ENCODE peak calls at places on chromosomes 4 and X, in four cellular contexts. One of them, this sample, is unnamed.

GRCh38 chr4:106809083-106809482 is 227.0 kb downstream of the DKK2 start:
- DNase-seq in stimulated activated CD8-positive, alpha-beta memory T cell treated with anti-CD3 and anti-CD28 coated beads, Interleukin-7, amount 100 ng/mL, for 1 hour: no peak
- DNase-seq in transverse colon: no peak
- DNase-seq in AML-193: peak
- DNase-seq in this sample: no peak

GRCh38 chr4:119628281-119629141 is at the start of gene PDE5A:
- DNase-seq in stimulated activated CD8-positive, alpha-beta memory T cell treated with anti-CD3 and anti-CD28 coated beads, Interleukin-7, amount 100 ng/mL, for 1 hour: peak
- DNase-seq in transverse colon: peak
- DNase-seq in AML-193: peak
- DNase-seq in this sample: peak

GRCh38 chr4:163866728-163867313 is 372.3 kb downstream of the TMA16 start:
- DNase-seq in stimulated activated CD8-positive, alpha-beta memory T cell treated with anti-CD3 and anti-CD28 coated beads, Interleukin-7, amount 100 ng/mL, for 1 hour: no peak
- DNase-seq in transverse colon: no peak
- DNase-seq in AML-193: no peak
- DNase-seq in this sample: no peak

GRCh38 chr4:56690393-56690971 is 9.4 kb upstream of the HOPX start:
- DNase-seq in stimulated activated CD8-positive, alpha-beta memory T cell treated with anti-CD3 and anti-CD28 coated beads, Interleukin-7, amount 100 ng/mL, for 1 hour: no peak
- DNase-seq in transverse colon: no peak
- DNase-seq in AML-193: no peak
- DNase-seq in this sample: no peak

GRCh38 chrX:123525131-123525725 is 207.6 kb downstream of the THOC2 start:
- DNase-seq in stimulated activated CD8-positive, alpha-beta memory T cell treated with anti-CD3 and anti-CD28 coated beads, Interleukin-7, amount 100 ng/mL, for 1 hour: no peak
- DNase-seq in transverse colon: no peak
- DNase-seq in AML-193: no peak
- DNase-seq in this sample: no peak

GRCh38 chrX:101303790-101304189 is 12.7 kb upstream of the TAF7L start:
- DNase-seq in stimulated activated CD8-positive, alpha-beta memory T cell treated with anti-CD3 and anti-CD28 coated beads, Interleukin-7, amount 100 ng/mL, for 1 hour: no peak
- DNase-seq in transverse colon: no peak
- DNase-seq in AML-193: no peak
- DNase-seq in this sample: no peak

GRCh38 chr4:126750723-126751122 is 882.0 kb upstream of the INTU start:
- DNase-seq in stimulated activated CD8-positive, alpha-beta memory T cell treated with anti-CD3 and anti-CD28 coated beads, Interleukin-7, amount 100 ng/mL, for 1 hour: no peak
- DNase-seq in transverse colon: no peak
- DNase-seq in AML-193: no peak
- DNase-seq in this sample: no peak

GRCh38 chrX:139930923-139931645 is 1.8 kb downstream of the ATP11C start:
- DNase-seq in stimulated activated CD8-positive, alpha-beta memory T cell treated with anti-CD3 and anti-CD28 coated beads, Interleukin-7, amount 100 ng/mL, for 1 hour: no peak
- DNase-seq in transverse colon: peak
- DNase-seq in AML-193: peak
- DNase-seq in this sample: peak

GRCh38 chr4:106494066-106494465 is 125.5 kb upstream of the GIMD1 start:
- DNase-seq in stimulated activated CD8-positive, alpha-beta memory T cell treated with anti-CD3 and anti-CD28 coated beads, Interleukin-7, amount 100 ng/mL, for 1 hour: no peak
- DNase-seq in transverse colon: no peak
- DNase-seq in AML-193: no peak
- DNase-seq in this sample: no peak

GRCh38 chr4:63296773-63297172 is 1112.5 kb downstream of the TECRL start:
- DNase-seq in stimulated activated CD8-positive, alpha-beta memory T cell treated with anti-CD3 and anti-CD28 coated beads, Interleukin-7, amount 100 ng/mL, for 1 hour: no peak
- DNase-seq in transverse colon: no peak
- DNase-seq in AML-193: no peak
- DNase-seq in this sample: no peak

GRCh38 chr4:30714408-30715031 is 5.6 kb upstream of the PCDH7 start:
- DNase-seq in stimulated activated CD8-positive, alpha-beta memory T cell treated with anti-CD3 and anti-CD28 coated beads, Interleukin-7, amount 100 ng/mL, for 1 hour: no peak
- DNase-seq in transverse colon: peak
- DNase-seq in AML-193: no peak
- DNase-seq in this sample: no peak

GRCh38 chr4:55033296-55033695 is 92.1 kb downstream of the KDR start:
- DNase-seq in stimulated activated CD8-positive, alpha-beta memory T cell treated with anti-CD3 and anti-CD28 coated beads, Interleukin-7, amount 100 ng/mL, for 1 hour: no peak
- DNase-seq in transverse colon: no peak
- DNase-seq in AML-193: no peak
- DNase-seq in this sample: no peak

GRCh38 chr4:13309751-13310150 is 174.4 kb downstream of the RAB28 start:
- DNase-seq in stimulated activated CD8-positive, alpha-beta memory T cell treated with anti-CD3 and anti-CD28 coated beads, Interleukin-7, amount 100 ng/mL, for 1 hour: no peak
- DNase-seq in transverse colon: no peak
- DNase-seq in AML-193: no peak
- DNase-seq in this sample: no peak

GRCh38 chr4:98518555-98519267 is 139.7 kb downstream of the TSPAN5 start:
- DNase-seq in stimulated activated CD8-positive, alpha-beta memory T cell treated with anti-CD3 and anti-CD28 coated beads, Interleukin-7, amount 100 ng/mL, for 1 hour: no peak
- DNase-seq in transverse colon: no peak
- DNase-seq in AML-193: no peak
- DNase-seq in this sample: no peak